ENCODE peak calls at places on chromosomes 11 and 22, in four cellular contexts. Y is heart left ventricle, I is PC-9, E is neural progenitor cell. L is an unnamed sample.

GRCh38 chr11:82398300-82398815 is 335.3 kb downstream of the FAM181B start:
- DNase-seq in Y (no peak), I (no peak), E (no peak), L (no peak)

GRCh38 chr22:44365832-44366231 is 53.1 kb upstream of the SHISAL1 start:
- DNase-seq in E (no peak), I (no peak), Y (no peak), L (no peak)

GRCh38 chr11:35415488-35415887 is 3.9 kb downstream of the SLC1A2 start:
- DNase-seq in I (no peak), E (no peak), Y (no peak), L (no peak)

GRCh38 chr22:36197601-36198146 is 3.9 kb downstream of the APOL4 start:
- DNase-seq in Y (no peak), I (no peak), E (peak; percentile 54), L (no peak)

GRCh38 chr11:115379528-115379927 is 124.7 kb downstream of the CADM1 start:
- DNase-seq in I (no peak), E (no peak), Y (no peak), L (no peak)

GRCh38 chr11:45543808-45544422 is 121.5 kb downstream of the CHST1 start:
- DNase-seq in E (peak; percentile 79), I (no peak), Y (no peak), L (no peak)

GRCh38 chr11:70734379-70734778 is 336.1 kb downstream of the CTTN start:
- DNase-seq in E (no peak), Y (no peak), I (no peak), L (no peak)

GRCh38 chr11:130737041-130737830 is 179.0 kb downstream of the SNX19 start:
- DNase-seq in E (no peak), Y (no peak), I (no peak), L (no peak)

GRCh38 chr22:30516273-30516672 is 10.8 kb upstream of the SEC14L4 start:
- DNase-seq in I (no peak), E (no peak), Y (no peak), L (no peak)

GRCh38 chr22:30516731-30517130 is 11.2 kb upstream of the SEC14L4 start:
- DNase-seq in Y (no peak), E (no peak), I (no peak), L (no peak)

GRCh38 chr22:30511903-30512302 is 6.4 kb upstream of the SEC14L4 start:
- DNase-seq in E (no peak), Y (no peak), I (no peak), L (no peak)

GRCh38 chr22:30513462-30513861 is 8.0 kb upstream of the SEC14L4 start:
- DNase-seq in E (no peak), Y (no peak), I (no peak), L (no peak)

GRCh38 chr22:30514252-30514651 is 8.8 kb upstream of the SEC14L4 start:
- DNase-seq in E (no peak), Y (no peak), I (no peak), L (no peak)
- H3K9me3 ChIP-seq in E (no peaks in the 10 kb centered on the region), Y (peaks cover 4% of the 10 kb centered on the region), I (no peaks in the 10 kb centered on the region), L (peaks cover 4% of the 10 kb centered on the region)

DNA sequence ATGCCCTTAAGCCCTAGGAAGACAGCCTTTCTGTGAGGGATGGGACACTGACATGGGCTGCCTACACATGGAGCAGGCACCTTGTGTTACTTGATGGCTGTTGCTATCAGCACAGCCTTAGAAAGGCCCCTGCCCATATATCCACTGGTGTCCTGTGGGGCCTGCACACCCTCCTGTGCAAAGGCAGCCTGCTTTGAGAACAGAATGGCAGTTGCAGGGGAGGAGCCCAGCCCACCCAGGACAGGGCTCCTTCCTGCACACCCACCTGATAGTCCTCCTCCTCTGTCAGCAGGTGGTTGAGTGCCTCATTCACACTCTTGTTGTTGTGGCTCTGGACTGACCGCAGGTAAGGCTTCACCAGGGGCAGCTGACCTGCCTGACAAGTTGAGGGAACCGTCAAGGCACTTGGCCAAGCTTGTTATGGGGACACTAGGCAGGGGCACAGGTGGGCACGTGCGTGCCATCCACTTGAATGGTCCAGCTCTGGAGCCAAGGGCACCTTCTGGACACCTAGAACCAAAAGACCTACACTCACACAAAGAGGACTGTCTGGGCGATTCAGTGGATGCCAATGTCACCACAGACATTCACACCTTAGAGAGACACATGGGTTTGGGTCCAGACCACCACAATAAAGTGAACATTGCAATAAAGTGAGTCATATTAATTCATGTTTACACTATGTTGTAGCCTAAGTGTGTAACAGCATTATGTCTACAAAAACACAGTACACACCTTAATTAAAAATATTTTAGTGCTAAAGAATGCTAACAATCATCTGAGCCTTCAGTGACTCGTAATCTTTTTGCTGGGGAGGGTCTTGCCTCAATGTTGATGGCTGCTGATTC is 9.4 kb upstream of the SLC25A1 start:
- DNase-seq in Y (no peak), E (no peak), I (no peak), L (no peak)
- H3K27ac ChIP-seq in Y (no peak overlapping the region), E (no peak overlapping the region), I (no peak overlapping the region), L (no peak overlapping the region)

DNA sequence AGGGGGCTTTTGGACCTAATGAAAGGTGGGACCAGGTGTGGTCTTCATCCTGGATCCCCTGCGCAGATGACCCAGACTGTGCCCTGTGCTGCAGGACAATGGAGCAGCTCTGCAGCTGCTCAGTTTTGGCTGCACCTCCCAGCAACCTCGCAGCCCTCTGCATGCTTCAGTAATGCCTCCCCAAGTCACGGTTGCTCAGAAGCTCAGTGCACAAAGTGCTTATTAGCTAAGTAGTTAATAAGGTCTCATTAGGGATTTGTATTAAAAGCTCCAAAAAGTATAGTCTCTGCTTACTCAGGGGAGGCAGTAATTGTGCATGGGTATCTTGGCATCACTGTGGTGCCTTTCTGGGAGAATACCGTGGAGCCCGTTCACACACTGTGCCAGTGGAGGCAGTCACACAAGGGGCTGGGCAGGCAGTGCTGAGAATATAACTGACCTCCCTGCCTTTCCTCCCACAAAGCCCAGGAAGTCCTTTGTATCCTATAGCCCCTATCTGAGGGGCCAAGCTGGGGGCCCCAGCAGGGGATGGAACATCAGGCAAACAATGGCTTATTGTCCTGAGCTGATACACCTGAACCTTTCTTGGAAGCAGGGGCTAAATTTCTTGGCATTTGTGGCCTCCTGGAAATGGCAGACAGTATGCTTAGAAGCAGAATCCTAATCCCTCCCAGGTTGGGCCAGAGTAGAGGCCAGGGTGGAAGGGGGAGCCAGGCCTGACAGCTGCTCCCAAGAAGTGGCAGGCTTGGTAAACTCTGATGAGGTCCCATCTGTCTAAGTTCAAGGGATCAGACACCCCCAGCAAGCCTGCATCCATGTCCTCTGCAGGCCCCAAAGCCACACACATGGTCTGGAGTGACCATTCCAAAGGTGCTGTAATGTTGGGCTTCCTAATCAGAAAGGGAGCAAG is 125.5 kb upstream of the PARVA start:
- DNase-seq in Y (no peak), E (peak; percentile 47), I (no peak), L (no peak)
- H3K36me3 ChIP-seq in Y (peaks cover 57% of the 10 kb centered on the region), E (no peaks in the 10 kb centered on the region), I (no peaks in the 10 kb centered on the region), L (peaks cover 25% of the 10 kb centered on the region)

GRCh38 chr22:48624401-48624800 is 1203.3 kb downstream of the BRD1 start:
- DNase-seq in E (no peak), Y (no peak), I (no peak), L (no peak)
- H3K9me3 ChIP-seq in E (no peaks in the 10 kb centered on the region), Y (no peaks in the 10 kb centered on the region), I (no peaks in the 10 kb centered on the region), L (peaks cover 3% of the 10 kb centered on the region)

GRCh38 chr11:1486054-1486825 is at the start of gene MOB2:
- DNase-seq in E (no peak), Y (peak; percentile 40), I (peak; percentile 67), L (no peak)

GRCh38 chr11:1484061-1484671 is 2.4 kb downstream of the MOB2 start:
- DNase-seq in I (no peak), E (no peak), Y (no peak), L (no peak)

GRCh38 chr11:1483445-1483961 is 3.1 kb downstream of the MOB2 start:
- DNase-seq in Y (no peak), I (no peak), E (no peak), L (no peak)

GRCh38 chr11:1485504-1485885 is 1.1 kb downstream of the MOB2 start:
- DNase-seq in Y (no peak), E (no peak), I (no peak), L (no peak)

DNA sequence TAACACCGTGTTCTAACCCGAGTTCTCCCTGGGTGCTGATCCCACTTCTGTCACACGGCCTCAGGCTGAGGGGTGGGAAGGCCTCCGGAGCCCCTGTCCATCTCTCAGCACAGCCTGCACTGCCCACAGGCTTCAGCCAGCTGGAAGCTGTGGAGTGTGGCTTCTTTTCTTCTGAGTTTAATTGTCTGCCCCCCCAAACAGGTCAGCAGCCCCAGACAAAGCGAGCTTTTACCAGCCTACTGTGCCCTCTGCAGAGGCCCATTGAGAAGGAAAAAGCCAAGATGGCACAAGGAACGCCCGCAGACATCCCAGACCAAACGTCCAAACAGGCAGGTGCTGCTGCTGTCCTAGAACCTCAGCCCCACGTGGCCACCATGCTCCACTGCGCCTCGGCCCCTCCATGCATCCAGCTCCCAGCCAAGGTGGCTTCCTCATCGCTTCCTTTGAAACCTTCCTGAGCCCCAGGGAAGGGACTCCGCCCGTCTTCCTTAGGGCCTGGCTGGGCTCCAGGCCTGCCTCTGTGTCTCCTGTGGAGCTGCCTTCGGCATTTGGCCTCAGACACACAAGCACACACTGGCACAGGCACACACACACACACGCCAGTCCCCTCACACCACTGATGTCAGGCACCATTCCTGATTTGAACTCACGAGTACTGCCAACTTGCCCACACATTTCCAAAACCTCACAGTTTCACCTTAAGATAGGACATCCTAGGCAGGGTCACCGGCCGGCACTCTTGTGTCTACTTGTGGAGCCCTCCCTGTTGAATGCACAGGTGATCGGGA is 1.7 kb downstream of the MOB2 start:
- DNase-seq in I (no peak), E (no peak), Y (no peak), L (no peak)
- H3K27ac ChIP-seq in I (no peak overlapping the region), E (no peak overlapping the region), Y (no peak overlapping the region), L (no peak overlapping the region)

DNA sequence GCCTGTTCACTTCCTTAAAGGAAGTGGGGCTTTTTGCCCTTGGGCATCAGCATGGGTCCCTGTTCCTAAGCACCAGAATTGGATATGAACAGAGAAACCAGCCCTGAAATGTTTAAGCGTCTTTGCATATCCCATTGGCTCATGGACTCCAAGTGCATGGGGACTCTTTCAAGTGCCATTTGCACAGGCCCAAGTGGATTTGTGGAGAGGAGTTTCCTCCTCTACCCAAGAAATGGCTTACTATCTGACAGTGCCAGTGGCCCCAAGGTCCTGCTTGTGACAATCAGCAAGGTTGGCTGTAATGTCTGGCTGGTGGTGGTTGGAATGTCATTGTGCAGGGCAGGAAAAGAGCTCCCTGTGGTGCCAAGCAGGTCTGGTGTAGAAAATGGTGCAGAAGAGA is 4.0 kb downstream of the TOMM22 start:
- DNase-seq in I (no peak), E (no peak), Y (no peak), L (no peak)
- H3K36me3 ChIP-seq in I (peaks cover 38% of the 10 kb centered on the region), E (peaks cover 4% of the 10 kb centered on the region), Y (peaks cover 69% of the 10 kb centered on the region), L (peaks cover 78% of the 10 kb centered on the region)

DNA sequence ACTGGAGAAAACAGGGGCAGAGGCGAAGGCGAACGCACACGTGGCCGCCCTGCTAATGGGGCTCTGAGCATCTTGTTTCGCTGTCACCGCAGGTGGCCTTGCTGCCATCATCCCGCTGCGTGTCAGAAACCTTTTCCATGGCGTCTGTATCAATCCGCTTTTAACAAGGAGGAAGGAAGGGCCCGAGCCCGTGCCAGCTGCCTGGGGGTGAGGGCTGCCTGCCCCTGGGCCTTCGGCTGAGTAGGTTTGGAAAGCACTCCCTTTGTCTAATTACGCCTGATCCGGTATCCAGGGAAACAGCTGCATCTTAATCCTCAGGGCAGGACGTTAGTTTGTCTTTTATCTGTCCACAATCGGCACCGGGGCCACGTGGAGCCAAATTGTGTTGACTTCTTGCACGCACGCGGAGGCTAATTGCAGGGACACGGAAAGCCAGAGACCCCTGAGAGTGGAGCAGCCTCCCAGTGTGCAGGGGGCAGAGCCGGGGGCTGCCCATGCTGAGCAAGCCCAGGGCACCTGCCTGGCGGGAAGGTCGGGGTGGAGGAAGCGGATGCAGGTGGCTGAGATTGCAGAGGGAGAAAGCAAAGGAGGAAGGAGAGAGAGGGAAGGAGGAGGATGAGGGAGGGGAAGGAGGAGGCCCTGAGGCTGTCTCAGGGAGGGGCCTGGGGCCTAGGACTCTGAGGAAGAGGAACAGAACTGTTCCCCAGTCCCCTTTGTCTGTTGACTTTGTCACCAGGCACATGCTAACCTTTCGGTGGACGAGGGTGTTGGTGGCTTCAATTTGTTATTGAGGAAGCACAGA is 19.3 kb upstream of the TH start:
- DNase-seq in Y (no peak), E (peak; percentile 91), I (no peak), L (no peak)
- H3K9me3 ChIP-seq in Y (no peaks in the 10 kb centered on the region), E (no peaks in the 10 kb centered on the region), I (no peaks in the 10 kb centered on the region), L (no peaks in the 10 kb centered on the region)

L was measured in SJSA1.